ENCODE peak calls at places on chromosomes 12 and 14, in nine cellular contexts. K is IMR-90, W is H1, X is HepG2, S is aorta, L is right cardiac atrium, C is HCT116, P is MM.1S, O is trophoblast cell. D is an unnamed sample. For H3K4me1, the result is how much of the 10 kb centered on the place peaks cover.

GRCh38 chr12:131025939-131026702 is 72.4 kb downstream of the ADGRD1 start:
- DNase-seq in S (no peak), W (no peak), O (peak), K (no peak), C (no peak), P (no peak), X (no peak), L (peak), D (no peak)

GRCh38 chr14:92486881-92487280 is 26.7 kb upstream of the RIN3 start:
- DNase-seq in W (peak), P (no peak), C (no peak), K (peak), L (no peak), S (no peak), X (no peak), O (no peak), D (no peak)

GRCh38 chr12:109773384-109774011 is 59.7 kb downstream of the TRPV4 start:
- DNase-seq in C (no peak), K (no peak), L (peak), X (no peak), P (peak), W (no peak), O (peak), S (peak), D (no peak)

GRCh38 chr12:89844539-89844938 is 135.9 kb upstream of the ATP2B1 start:
- DNase-seq in K (no peak), P (no peak), S (no peak), W (no peak), O (no peak), C (no peak), L (no peak), X (no peak), D (no peak)

GRCh38 chr12:40907115-40907521 is 214.9 kb downstream of the CNTN1 start:
- DNase-seq in L (no peak), K (peak), C (peak), O (no peak), S (no peak), X (no peak), W (no peak), P (no peak), D (no peak)

GRCh38 chr12:106073179-106073578 is 65.6 kb downstream of the NUAK1 start:
- DNase-seq in W (no peak), P (no peak), O (no peak), C (no peak), X (no peak), L (no peak), S (no peak), K (no peak), D (no peak)

GRCh38 chr12:57127101-57127709 is 1.1 kb upstream of the LRP1 start:
- DNase-seq in X (peak), P (peak), L (peak), O (peak), S (peak), K (no peak), C (peak), W (peak), D (no peak)

GRCh38 chr12:99389751-99390150 is 257.8 kb upstream of the GARIN6 start:
- DNase-seq in X (no peak), S (no peak), O (no peak), P (no peak), L (no peak), W (no peak), K (no peak), C (no peak), D (no peak)

GRCh38 chr12:123365141-123365917 is 682 bp upstream of the SBNO1 start:
- DNase-seq in W (peak), L (peak), P (peak), K (peak), C (peak), X (peak), O (peak), S (peak), D (peak)

GRCh38 chr14:28755930-28756895 is 10.4 kb upstream of the FOXG1 start:
- DNase-seq in C (no peak), W (no peak), X (no peak), K (no peak), S (no peak), O (no peak), L (no peak), P (no peak), D (no peak)

GRCh38 chr12:105317942-105318614 is 12.4 kb upstream of the C12orf75 start:
- DNase-seq in L (no peak), O (peak), W (no peak), P (no peak), C (no peak), S (no peak), K (no peak), X (peak), D (no peak)

GRCh38 chr14:95993768-95994592 is 45.2 kb upstream of the C14orf132 start:
- DNase-seq in W (peak), P (peak), C (peak), O (peak), K (peak), L (no peak), S (no peak), X (peak), D (no peak)

GRCh38 chr12:34298176-34298970 is 276.1 kb downstream of the ALG10 start:
- DNase-seq in W (no peak), X (no peak), P (no peak), L (no peak), K (no peak), C (no peak), O (no peak), S (peak), D (no peak)

GRCh38 chr14:60311417-60311816 is 62.4 kb downstream of the PPM1A start:
- DNase-seq in W (no peak), X (no peak), K (peak), C (no peak), P (no peak), O (no peak), L (no peak), S (no peak), D (no peak)

GRCh38 chr14:94691658-94692029 is 78.3 kb downstream of the GSC start:
- DNase-seq in K (no peak), L (no peak), W (no peak), S (no peak), P (no peak), C (no peak), X (no peak), O (no peak), D (no peak)

GRCh38 chr12:31000751-31001150 is 72.9 kb upstream of the DDX11 start:
- DNase-seq in O (no peak), W (no peak), L (peak), K (peak), P (no peak), C (no peak), X (no peak), S (peak), D (no peak)

GRCh38 chr12:14959916-14960315 is 1.5 kb downstream of the ARHGDIB start:
- DNase-seq in L (no peak), X (no peak), W (no peak), K (no peak), C (no peak), O (peak), P (no peak), S (no peak), D (no peak)

GRCh38 chr12:14958361-14959125 is 2.9 kb downstream of the ARHGDIB start:
- DNase-seq in W (no peak), S (no peak), X (no peak), C (no peak), L (no peak), K (no peak), O (peak), P (peak), D (no peak)

GRCh38 chr12:14959463-14959862 is 1.9 kb downstream of the ARHGDIB start:
- DNase-seq in L (no peak), C (no peak), O (peak), P (no peak), K (no peak), X (no peak), W (no peak), S (no peak), D (no peak)

GRCh38 chr12:14957769-14958168 is 3.6 kb downstream of the ARHGDIB start:
- DNase-seq in P (peak), W (no peak), O (peak), C (no peak), X (no peak), S (no peak), K (no peak), L (no peak), D (no peak)

DNA sequence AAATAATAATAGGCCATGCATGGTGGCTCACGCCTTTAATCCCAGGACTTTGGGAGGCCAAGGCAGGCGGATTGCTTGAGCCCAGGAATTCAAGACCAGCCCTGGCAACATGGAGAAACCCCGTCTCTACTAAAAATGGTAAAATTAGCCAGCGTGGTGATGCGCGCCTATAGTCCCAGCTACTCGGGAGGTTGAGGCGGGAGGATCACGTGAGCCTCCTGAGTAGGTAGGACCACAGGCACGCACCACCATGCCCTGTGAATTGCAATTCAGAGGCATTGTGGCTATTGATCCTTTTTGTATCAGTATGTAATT is 2.3 kb downstream of the ARHGDIB start:
- DNase-seq in C (no peak), P (no peak), O (no peak), L (no peak), S (no peak), K (no peak), W (no peak), X (no peak), D (no peak)
- H3K4me1 ChIP-seq in C (under half), P (half or more), O (under half), L (under half), S (under half), K (under half), W (under half), X (under half), D (under half)

GRCh38 chr14:68168460-68169109 is 349.0 kb downstream of the RAD51B start:
- DNase-seq in L (no peak), X (no peak), C (no peak), O (no peak), P (no peak), K (no peak), S (no peak), W (no peak), D (no peak)
- H3K4me1 ChIP-seq in L (under half), X (half or more), C (half or more), O (under half), P (under half), K (under half), S (under half), W (under half), D (half or more)

DNA sequence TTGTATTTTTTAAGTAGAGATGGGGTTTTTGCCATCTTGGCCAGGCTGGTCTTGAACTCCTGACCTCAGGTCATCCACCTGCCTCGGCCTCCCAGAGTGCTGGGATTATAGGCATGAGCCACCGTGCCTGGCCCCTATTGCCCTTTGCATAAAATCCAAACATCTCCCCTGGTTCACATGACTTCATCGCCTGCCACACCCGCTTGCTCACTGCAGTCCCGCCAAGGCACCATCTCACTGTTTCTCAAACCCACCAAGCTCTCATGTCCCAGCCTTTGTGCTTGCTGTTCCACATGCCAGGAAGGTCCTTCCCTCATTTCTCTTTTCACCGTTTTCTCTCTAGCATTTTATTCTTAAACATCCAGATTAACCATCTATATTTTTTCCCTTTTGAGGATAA is 9.7 kb downstream of the RHOF start:
- DNase-seq in S (no peak), K (no peak), C (no peak), X (no peak), O (no peak), L (peak), W (no peak), P (no peak), D (no peak)
- H3K4me1 ChIP-seq in S (under half), K (under half), C (under half), X (half or more), O (under half), L (under half), W (under half), P (under half), D (under half)

DNA sequence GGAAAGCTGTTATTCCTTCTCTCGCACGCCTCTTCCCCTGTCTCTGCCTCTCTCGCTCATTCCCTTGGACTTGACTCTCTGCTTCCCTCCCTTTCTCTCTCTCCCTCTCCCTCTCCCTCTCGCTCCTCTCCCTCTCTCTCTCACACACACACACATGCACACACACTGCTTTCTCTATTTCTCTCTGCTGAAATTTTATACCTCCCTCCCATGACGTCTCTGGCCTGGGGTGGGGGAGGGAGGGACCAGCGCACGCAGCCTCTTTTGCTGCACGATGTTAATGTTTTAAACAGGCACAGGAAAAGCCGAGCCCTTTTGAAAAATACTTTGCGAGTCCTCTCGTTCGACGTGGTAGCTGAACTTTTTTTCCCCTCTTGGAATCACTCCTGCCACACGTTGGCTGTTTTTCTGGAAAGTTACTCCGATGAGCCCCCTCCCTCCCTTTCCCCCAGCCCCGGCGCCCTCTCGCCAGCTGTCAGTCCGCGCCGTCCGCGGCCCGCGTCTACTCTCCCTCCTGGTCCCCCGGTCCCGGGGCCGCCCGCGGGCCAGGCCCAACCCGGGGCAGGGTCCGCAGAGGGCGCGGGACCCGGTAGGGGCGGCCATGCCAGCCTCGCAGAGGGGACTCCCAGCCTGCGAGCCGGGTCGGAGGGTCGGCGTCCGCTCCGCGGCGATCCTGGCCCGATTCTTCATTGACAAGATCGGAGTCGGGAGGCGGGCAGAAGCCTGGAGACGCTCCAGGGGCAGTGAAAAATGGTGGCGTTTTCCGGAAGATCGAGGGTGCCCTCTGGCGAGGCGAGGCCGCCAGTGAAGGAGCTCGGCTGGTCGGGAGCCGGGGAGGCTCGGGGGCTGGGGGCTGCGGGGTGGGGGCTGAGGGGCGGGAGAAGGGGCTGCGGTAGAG is at the start of gene TGFB3:
- DNase-seq in O (peak), P (peak), W (peak), K (peak), L (peak), C (peak), X (peak), S (peak), D (no peak)
- H3K4me1 ChIP-seq in O (under half), P (under half), W (under half), K (under half), L (under half), C (under half), X (half or more), S (under half), D (half or more)